ENCODE peak calls at places on chromosomes 1 and 21, in four cellular contexts. C is ovary, U is heart right ventricle, G is sigmoid colon. A is an unnamed sample. For H3K9me3, the result is how much of the 10 kb centered on the place peaks cover.

GRCh38 chr1:67171574-67171955 is 5.3 kb downstream of the IL23R start:
- DNase-seq in C (no peak), G (no peak), U (no peak), A (peak)

GRCh38 chr1:221741364-221741970 is 422 bp downstream of the DUSP10 start:
- DNase-seq in C (peak), G (peak), U (no peak), A (peak)

GRCh38 chr1:45272943-45273342 is 53.8 kb upstream of the HPDL start:
- DNase-seq in G (no peak), U (no peak), C (no peak), A (no peak)

GRCh38 chr21:29302340-29302991 is 3.7 kb downstream of the BACH1 start:
- DNase-seq in G (no peak), C (no peak), U (no peak), A (no peak)

GRCh38 chr1:101242331-101243050 is 5.7 kb downstream of the S1PR1 start:
- DNase-seq in C (no peak), G (no peak), U (no peak), A (no peak)

GRCh38 chr1:162822391-162823200 is 32.1 kb downstream of the HSD17B7 start:
- DNase-seq in U (peak), C (peak), G (peak), A (no peak)

GRCh38 chr1:91771717-91772116 is 114.2 kb downstream of the TGFBR3 start:
- DNase-seq in C (no peak), U (no peak), G (no peak), A (no peak)

GRCh38 chr21:26836546-26836945 is 8.7 kb downstream of the ADAMTS1 start:
- DNase-seq in U (no peak), G (no peak), C (peak), A (no peak)

GRCh38 chr21:37371041-37371397 is 4.4 kb downstream of the DYRK1A start:
- DNase-seq in U (no peak), C (no peak), G (no peak), A (no peak)

GRCh38 chr1:239212841-239213240 is 173.5 kb upstream of the CHRM3 start:
- DNase-seq in G (no peak), C (no peak), U (no peak), A (no peak)

GRCh38 chr1:41044197-41044596 is 22.7 kb upstream of the SLFNL1 start:
- DNase-seq in G (no peak), U (no peak), C (no peak), A (no peak)

GRCh38 chr1:51518033-51518729 is 885 bp downstream of the EPS15 start:
- DNase-seq in G (peak), C (peak), U (peak), A (peak)

GRCh38 chr1:43708006-43708412 is 673 bp downstream of the ST3GAL3 start:
- DNase-seq in G (no peak), U (no peak), C (no peak), A (no peak)

GRCh38 chr1:12601690-12602632 is 16.0 kb downstream of the DHRS3 start:
- DNase-seq in G (no peak), U (no peak), C (no peak), A (no peak)

GRCh38 chr1:200213392-200213791 is 185.9 kb downstream of the NR5A2 start:
- DNase-seq in C (no peak), U (no peak), G (no peak), A (no peak)

GRCh38 chr1:200213921-200214320 is 186.4 kb downstream of the NR5A2 start:
- DNase-seq in G (no peak), C (no peak), U (no peak), A (no peak)

GRCh38 chr1:200215350-200215749 is 187.8 kb downstream of the NR5A2 start:
- DNase-seq in G (no peak), U (no peak), C (no peak), A (no peak)

GRCh38 chr1:200221614-200222282 is 188.1 kb downstream of the ZNF281 start:
- DNase-seq in U (no peak), G (no peak), C (no peak), A (no peak)

GRCh38 chr1:200217703-200218102 is 190.2 kb downstream of the NR5A2 start:
- DNase-seq in G (no peak), U (no peak), C (no peak), A (no peak)
- H3K9me3 ChIP-seq in G (under half), U (under half), C (under half), A (under half)

GRCh38 chr1:164559342-164560070 is 522 bp downstream of the PBX1 start:
- DNase-seq in U (peak), C (peak), G (peak), A (no peak)

GRCh38 chr1:164560504-164560903 is 1.5 kb downstream of the PBX1 start:
- DNase-seq in U (no peak), G (no peak), C (no peak), A (no peak)

GRCh38 chr1:164561461-164561860 is 2.5 kb downstream of the PBX1 start:
- DNase-seq in C (no peak), U (no peak), G (no peak), A (no peak)

GRCh38 chr1:164560076-164560475 is 1.1 kb downstream of the PBX1 start:
- DNase-seq in C (no peak), G (no peak), U (no peak), A (no peak)

DNA sequence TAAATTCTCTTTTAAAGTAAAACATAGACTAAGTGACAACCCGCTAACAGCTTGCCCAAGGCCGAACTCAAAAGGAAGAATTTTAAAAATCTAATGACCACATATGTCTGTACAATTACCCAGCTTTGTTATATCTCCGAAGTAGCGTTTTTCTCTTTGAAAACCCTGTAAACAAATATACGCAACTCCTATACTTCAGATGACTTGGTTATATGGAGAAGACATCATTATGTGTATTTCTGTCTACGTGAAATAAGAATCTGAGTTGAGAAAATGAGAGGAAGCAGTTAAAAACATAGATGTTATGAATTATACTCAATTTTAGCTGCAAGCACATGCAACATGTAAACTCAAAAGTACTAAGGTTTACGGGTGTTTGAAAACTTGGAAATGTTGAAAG is 2.0 kb downstream of the PBX1 start:
- DNase-seq in U (no peak), C (no peak), G (no peak), A (no peak)
- H3K4me3 ChIP-seq in U (peak), C (peak), G (peak), A (no peak)

DNA sequence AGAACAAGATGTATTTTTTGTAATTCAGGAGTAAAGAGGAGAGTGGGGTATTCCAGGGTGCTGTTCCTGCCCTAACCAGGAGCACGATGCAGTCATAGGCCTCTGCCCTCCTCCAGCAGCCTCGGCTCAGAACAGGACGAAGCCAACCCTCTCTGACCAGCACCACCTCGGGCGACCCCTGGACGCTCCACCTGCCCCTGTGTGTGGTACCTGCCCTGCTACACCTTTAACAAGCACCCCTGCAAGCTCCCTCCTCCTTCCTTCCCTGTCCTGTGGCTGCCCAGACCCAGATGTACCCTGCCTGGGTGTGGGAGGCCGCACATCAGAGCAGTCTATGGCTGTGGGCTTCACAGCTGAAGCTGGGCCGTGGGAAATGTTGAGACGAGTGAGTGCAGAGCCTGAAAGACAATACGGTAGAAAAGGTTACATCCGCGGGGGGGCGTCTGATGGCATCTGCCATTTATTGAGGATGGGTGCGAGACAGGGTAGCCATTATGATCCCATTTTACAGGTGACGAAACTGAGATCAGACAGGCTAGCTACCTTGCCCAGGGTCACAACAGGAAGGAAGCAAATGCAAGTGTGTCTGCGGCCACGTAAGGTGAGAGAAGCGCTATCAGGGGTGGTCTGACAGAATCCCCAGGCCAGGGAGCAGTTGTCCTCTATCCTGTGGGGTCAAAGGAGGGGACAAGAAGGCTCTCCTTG is 4.6 kb downstream of the ERG start:
- DNase-seq in G (no peak), U (no peak), C (no peak), A (no peak)
- H3K27ac ChIP-seq in G (peak), U (peak), C (no peak), A (no peak)

GRCh38 chr1:2857521-2857920 is 56.0 kb upstream of the TTC34 start:
- DNase-seq in G (no peak), U (no peak), C (no peak), A (no peak)

GRCh38 chr1:2856821-2857290 is 55.4 kb upstream of the TTC34 start:
- DNase-seq in U (no peak), G (no peak), C (no peak), A (no peak)

GRCh38 chr1:2859881-2860430 is 58.5 kb upstream of the TTC34 start:
- DNase-seq in C (no peak), U (no peak), G (no peak), A (no peak)

GRCh38 chr1:2859219-2859880 is 57.9 kb upstream of the TTC34 start:
- DNase-seq in C (no peak), U (no peak), G (no peak), A (no peak)

GRCh38 chr1:2858676-2859075 is 57.2 kb upstream of the TTC34 start:
- DNase-seq in U (no peak), C (no peak), G (no peak), A (no peak)
- H3K9me3 ChIP-seq in U (under half), C (under half), G (under half), A (under half)

GRCh38 chr1:8212443-8212920 is 105.4 kb upstream of the SLC45A1 start:
- DNase-seq in C (no peak), U (no peak), G (no peak), A (no peak)
- H3K4me3 ChIP-seq in C (no peak), U (no peak), G (no peak), A (no peak)

DNA sequence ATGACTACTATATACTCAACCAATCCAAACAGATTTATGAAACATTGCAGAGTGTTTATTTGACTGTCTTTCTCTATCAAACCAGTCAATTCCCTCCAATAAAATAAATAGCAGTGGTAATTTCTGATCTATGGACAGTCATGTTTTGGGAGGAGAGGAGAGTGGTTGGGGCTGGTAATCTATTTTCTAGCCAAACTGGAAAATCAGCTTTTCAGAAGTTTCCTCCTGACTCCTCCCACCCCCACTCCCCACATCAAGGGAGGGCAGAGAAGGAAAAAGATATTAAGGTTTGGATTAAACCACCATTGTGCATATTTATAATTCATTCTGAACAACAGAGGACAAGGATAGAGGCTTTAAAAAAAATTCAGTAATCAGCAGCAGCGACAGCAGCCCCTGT is 69.4 kb upstream of the SOX13 start:
- DNase-seq in G (no peak), C (no peak), U (no peak), A (no peak)
- H3K27ac ChIP-seq in G (no peak), C (no peak), U (no peak), A (no peak)

GRCh38 chr1:49436865-49437264 is 586.9 kb downstream of the AGBL4 start:
- DNase-seq in C (no peak), U (no peak), G (no peak), A (no peak)
- H3K9me3 ChIP-seq in C (under half), U (under half), G (under half), A (under half)